ENCODE peak calls at places on chromosomes 2 and 18, in six cellular contexts. R is left ventricle myocardium superior, P is LoVo, M is H9, E is GM19239, O is hypothalamus. J is an unnamed sample.

GRCh38 chr2:239946570-239947311 is 78.4 kb downstream of the NDUFA10 start:
- DNase-seq in R (no peak), P (no peak), M (peak), E (no peak), O (no peak), J (no peak)

GRCh38 chr2:191646612-191646902 is 31.4 kb upstream of the NABP1 start:
- DNase-seq in R (no peak), P (peak), M (no peak), E (no peak), O (no peak), J (no peak)

GRCh38 chr18:27315001-27315400 is 129.9 kb upstream of the CHST9 start:
- DNase-seq in R (no peak), P (no peak), M (no peak), E (no peak), O (no peak), J (no peak)

GRCh38 chr2:214810670-214811069 is 1.2 kb upstream of the BARD1 start:
- DNase-seq in R (no peak), P (no peak), M (peak), E (no peak), O (no peak), J (no peak)

GRCh38 chr2:135029481-135030134 is 17.6 kb downstream of the MAP3K19 start:
- DNase-seq in R (no peak), P (no peak), M (no peak), E (no peak), O (no peak), J (no peak)

GRCh38 chr2:168064011-168064998 is 183.1 kb downstream of the STK39 start:
- DNase-seq in R (no peak), P (no peak), M (no peak), E (no peak), O (no peak), J (no peak)

GRCh38 chr2:218387369-218388194 is 5.5 kb downstream of the SLC11A1 start:
- DNase-seq in R (peak), P (peak), M (peak), E (no peak), O (no peak), J (peak)

GRCh38 chr2:37590119-37590571 is 81.3 kb downstream of the CDC42EP3 start:
- DNase-seq in R (no peak), P (peak), M (no peak), E (no peak), O (no peak), J (peak)

GRCh38 chr2:227313310-227313709 is 11.7 kb upstream of the MFF start:
- DNase-seq in R (no peak), P (no peak), M (no peak), E (no peak), O (no peak), J (no peak)

GRCh38 chr18:10285283-10285640 is 169.2 kb upstream of the APCDD1 start:
- DNase-seq in R (no peak), P (no peak), M (no peak), E (no peak), O (no peak), J (peak)

GRCh38 chr2:125224830-125225229 is 1199.7 kb downstream of the CNTNAP5 start:
- DNase-seq in R (no peak), P (no peak), M (peak), E (no peak), O (no peak), J (no peak)

GRCh38 chr2:239204876-239205468 is 195.8 kb downstream of the HDAC4 start:
- DNase-seq in R (peak), P (no peak), M (no peak), E (no peak), O (no peak), J (no peak)

J was measured in SW480.